ENCODE peak calls at places on chromosomes 13 and 19, in seven cellular contexts. W is lower lobe of right lung, M is heart right ventricle, R is fibroblast of lung, T is osteoblast, E is prostate gland, P is tibial artery. A is an unnamed sample.

GRCh38 chr19:12840091-12841079 is 2.1 kb downstream of the MAST1 start:
- DNase-seq in P (no peak), R (peak; percentile 47), W (peak; percentile 77), E (peak; percentile 46), M (no peak), T (peak; percentile 94), A (peak; percentile 75)

GRCh38 chr19:46392837-46393236 is 20.5 kb downstream of the CCDC8 start:
- DNase-seq in T (peak; percentile 80), P (no peak), E (no peak), W (no peak), R (no peak), M (no peak), A (no peak)

GRCh38 chr13:111951982-111952565 is 114.9 kb upstream of the SOX1 start:
- DNase-seq in R (no peak), W (no peak), M (no peak), P (no peak), E (no peak), T (no peak), A (no peak)

GRCh38 chr13:95660981-95661581 is 15.9 kb upstream of the DNAJC3 start:
- DNase-seq in R (peak; percentile 31), P (no peak), M (no peak), W (no peak), E (no peak), T (no peak), A (peak; percentile 69)

GRCh38 chr13:52615817-52616216 is 26.4 kb upstream of the HNRNPA1L2 start:
- DNase-seq in M (no peak), R (no peak), P (no peak), E (no peak), T (peak; percentile 29), W (no peak), A (peak; percentile 48)

GRCh38 chr19:30778961-30779690 is 406.9 kb downstream of the ZNF536 start:
- DNase-seq in W (no peak), R (no peak), M (no peak), P (no peak), T (no peak), E (no peak), A (no peak)

GRCh38 chr13:109729031-109729870 is 57.1 kb downstream of the IRS2 start:
- DNase-seq in P (no peak), R (peak; percentile 56), E (no peak), M (no peak), T (no peak), W (no peak), A (no peak)

GRCh38 chr13:46386426-46386995 is 541 bp downstream of the RUBCNL start:
- DNase-seq in P (no peak), T (peak; percentile 83), M (no peak), E (no peak), R (no peak), W (no peak), A (no peak)

GRCh38 chr19:11323601-11324078 is 15.8 kb downstream of the RAB3D start:
- DNase-seq in W (no peak), E (no peak), M (no peak), R (no peak), T (no peak), P (no peak), A (no peak)

GRCh38 chr19:20431826-20432225 is 133.8 kb downstream of the ZNF737 start:
- DNase-seq in W (no peak), T (no peak), M (no peak), E (no peak), P (no peak), R (no peak), A (no peak)

GRCh38 chr13:110869231-110869804 is 45.6 kb downstream of the ANKRD10 start:
- DNase-seq in P (no peak), T (no peak), E (no peak), W (no peak), M (peak; percentile 61), R (peak; percentile 20), A (peak; percentile 77)

GRCh38 chr13:32734511-32734910 is 148.3 kb downstream of the PDS5B start:
- DNase-seq in T (no peak), R (peak; percentile 86), W (no peak), P (no peak), M (no peak), E (no peak), A (peak; percentile 32)

GRCh38 chr19:52941941-52942370 is 18.7 kb upstream of the ZNF888 start:
- DNase-seq in R (peak; percentile 23), E (peak; percentile 21), W (peak; percentile 64), P (peak; percentile 38), M (peak; percentile 22), T (peak; percentile 44), A (peak; percentile 53)

GRCh38 chr13:59970847-59971246 is 192.9 kb downstream of the DIAPH3 start:
- DNase-seq in M (peak; percentile 7), R (no peak), W (no peak), T (no peak), E (no peak), P (no peak), A (no peak)

GRCh38 chr19:1252818-1253513 is 4.6 kb downstream of the MIDN start:
- DNase-seq in R (peak; percentile 98), W (peak; percentile 95), T (peak; percentile 100), M (peak; percentile 94), P (peak; percentile 95), E (peak; percentile 91), A (peak; percentile 84)

GRCh38 chr13:101065314-101065713 is 351.0 kb downstream of the NALCN start:
- DNase-seq in P (no peak), M (no peak), W (no peak), E (no peak), R (peak; percentile 78), T (peak; percentile 43), A (peak; percentile 36)

GRCh38 chr13:113856716-113857065 is 7.2 kb downstream of the GAS6 start:
- DNase-seq in M (peak; percentile 18), T (peak; percentile 99), E (no peak), W (peak; percentile 45), R (peak; percentile 73), P (no peak), A (no peak)

GRCh38 chr19:13078897-13079541 is 23.6 kb downstream of the LYL1 start:
- DNase-seq in W (no peak), E (peak; percentile 60), T (no peak), R (peak; percentile 20), P (no peak), M (no peak), A (no peak)

GRCh38 chr13:25733061-25733491 is 318.7 kb downstream of the SHISA2 start:
- DNase-seq in R (peak; percentile 85), W (no peak), T (no peak), E (no peak), M (no peak), P (no peak), A (peak; percentile 53)

DNA sequence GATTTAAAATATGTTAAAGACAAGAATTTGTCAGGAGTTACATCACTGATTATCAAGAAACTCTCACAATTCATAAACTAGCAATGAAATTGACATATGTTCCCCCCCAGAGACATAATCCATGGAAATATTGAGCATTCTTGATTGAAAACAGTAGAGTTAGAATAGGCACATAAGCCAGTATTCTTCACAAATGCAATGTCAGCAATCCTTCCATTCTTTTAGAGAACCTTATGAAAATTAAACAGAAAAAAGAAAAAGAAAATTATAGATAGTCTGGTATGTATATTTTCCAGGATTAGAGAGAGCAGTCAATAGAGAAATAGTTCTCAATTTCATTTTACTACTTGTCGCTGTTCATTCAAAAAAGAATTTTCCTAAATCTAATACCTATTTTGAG is 458.4 kb downstream of the EFNB2 start:
- DNase-seq in P (no peak), E (no peak), M (no peak), T (no peak), R (no peak), W (no peak), A (no peak)
- H3K27ac ChIP-seq in P (no peak overlapping the region), E (no peak overlapping the region), M (no peak overlapping the region), T (no peak overlapping the region), R (no peak overlapping the region), W (no peak overlapping the region), A (no peak overlapping the region)

GRCh38 chr19:44010468-44010867 is 7.7 kb downstream of the ZNF230 start:
- DNase-seq in P (no peak), E (no peak), M (no peak), R (no peak), T (no peak), W (no peak), A (no peak)
- H3K9me3 ChIP-seq in P (peaks cover 82% of the 10 kb centered on the region), E (no peaks in the 10 kb centered on the region), M (peaks cover 95% of the 10 kb centered on the region), R (peaks cover 7% of the 10 kb centered on the region), T (peaks cover 15% of the 10 kb centered on the region), W (peaks cover 81% of the 10 kb centered on the region), A (peaks cover 9% of the 10 kb centered on the region)

GRCh38 chr19:34243876-34244578 is 10.3 kb upstream of the GARRE1 start:
- DNase-seq in W (no peak), R (no peak), E (no peak), P (no peak), M (no peak), T (no peak), A (no peak)

GRCh38 chr19:34244611-34245299 is 9.6 kb upstream of the GARRE1 start:
- DNase-seq in P (no peak), T (no peak), M (no peak), R (no peak), W (no peak), E (no peak), A (no peak)

GRCh38 chr19:34253711-34254551 is 423 bp upstream of the GARRE1 start:
- DNase-seq in M (peak; percentile 90), P (peak; percentile 82), W (peak; percentile 91), T (no peak), E (no peak), R (peak; percentile 59), A (no peak)

GRCh38 chr19:34246340-34246739 is 8.0 kb upstream of the GARRE1 start:
- DNase-seq in M (no peak), W (no peak), R (no peak), E (no peak), T (no peak), P (no peak), A (no peak)

GRCh38 chr19:34248941-34249340 is 5.4 kb upstream of the GARRE1 start:
- DNase-seq in M (no peak), P (no peak), E (no peak), R (no peak), T (no peak), W (no peak), A (no peak)
- H3K27ac ChIP-seq in M (no peak overlapping the region), P (no peak overlapping the region), E (no peak overlapping the region), R (no peak overlapping the region), T (no peak overlapping the region), W (no peak overlapping the region), A (no peak overlapping the region)

GRCh38 chr19:35106898-35107540 is 8.6 kb upstream of the FXYD3 start:
- DNase-seq in P (no peak), M (no peak), W (no peak), E (no peak), R (no peak), T (peak; percentile 77), A (no peak)

GRCh38 chr19:35105047-35105410 is 10.6 kb upstream of the FXYD3 start:
- DNase-seq in E (no peak), R (no peak), P (no peak), W (no peak), T (peak; percentile 76), M (no peak), A (no peak)

GRCh38 chr19:35105411-35106290 is 10.0 kb upstream of the FXYD3 start:
- DNase-seq in T (peak; percentile 62), P (no peak), M (no peak), E (no peak), R (no peak), W (no peak), A (no peak)

GRCh38 chr19:35106291-35106583 is 9.4 kb upstream of the FXYD3 start:
- DNase-seq in T (peak; percentile 32), E (no peak), R (no peak), M (no peak), W (no peak), P (no peak), A (no peak)

DNA sequence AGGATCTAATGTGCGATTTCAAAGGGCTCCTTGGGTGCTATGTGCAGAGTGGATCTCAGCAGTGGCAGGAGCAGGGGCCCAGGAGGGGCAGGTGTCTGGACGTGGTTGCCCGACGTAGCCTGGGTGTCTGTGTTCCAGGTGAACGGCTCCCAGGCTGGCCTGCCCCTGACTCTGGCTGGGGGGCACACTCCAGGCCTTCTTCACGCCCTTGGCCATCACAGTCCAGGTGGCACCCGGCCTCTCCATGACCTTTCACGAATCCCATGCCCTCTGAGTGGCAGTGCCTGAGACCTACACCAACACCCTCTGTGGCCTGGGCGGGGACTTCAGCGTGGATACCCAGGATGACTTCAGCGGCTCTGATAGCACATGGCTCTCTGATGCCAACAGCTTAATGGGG is 11.3 kb upstream of the FXYD3 start:
- DNase-seq in M (no peak), W (no peak), E (no peak), R (no peak), P (no peak), T (no peak), A (no peak)
- H3K9me3 ChIP-seq in M (no peaks in the 10 kb centered on the region), W (no peaks in the 10 kb centered on the region), E (no peaks in the 10 kb centered on the region), R (no peaks in the 10 kb centered on the region), P (no peaks in the 10 kb centered on the region), T (no peaks in the 10 kb centered on the region), A (no peaks in the 10 kb centered on the region)